ENCODE peak calls at places on chromosomes 1 and 21, in five cellular contexts. Q, O, R, T and U are unnamed samples.

GRCh38 chr1:200780545-200781444 is 42.1 kb downstream of the CAMSAP2 start:
- DNase-seq in Q (no peak), O (no peak), R (no peak), T (no peak), U (no peak)

GRCh38 chr21:26795866-26796329 is 49.3 kb downstream of the ADAMTS1 start:
- DNase-seq in Q (no peak), O (peak; percentile 48), R (peak; percentile 72), T (peak; percentile 64), U (no peak)

GRCh38 chr1:44135896-44136295 is 5.5 kb downstream of the KLF18 start:
- DNase-seq in Q (no peak), O (no peak), R (no peak), T (no peak), U (no peak)

GRCh38 chr1:239169276-239169675 is 217.1 kb upstream of the CHRM3 start:
- DNase-seq in Q (no peak), O (no peak), R (no peak), T (peak; percentile 7), U (no peak)

GRCh38 chr1:187413770-187414169 is 585.0 kb downstream of the PLA2G4A start:
- DNase-seq in Q (no peak), O (no peak), R (no peak), T (peak; percentile 65), U (no peak)

GRCh38 chr1:27117733-27118439 is 37.0 kb downstream of the SLC9A1 start:
- DNase-seq in Q (no peak), O (no peak), R (no peak), T (no peak), U (no peak)

GRCh38 chr1:93304716-93305138 is 41.0 kb upstream of the DR1 start:
- DNase-seq in Q (no peak), O (peak; percentile 68), R (peak; percentile 67), T (peak; percentile 49), U (peak; percentile 69)

GRCh38 chr1:2861988-2862430 is 60.5 kb upstream of the TTC34 start:
- DNase-seq in Q (no peak), O (no peak), R (no peak), T (no peak), U (no peak)

GRCh38 chr1:1278620-1279019 is 1.6 kb upstream of the SCNN1D start:
- DNase-seq in Q (no peak), O (no peak), R (no peak), T (no peak), U (no peak)

GRCh38 chr21:42465008-42465878 is 30.8 kb downstream of the RSPH1 start:
- DNase-seq in Q (no peak), O (no peak), R (no peak), T (no peak), U (peak; percentile 94)

GRCh38 chr1:244755673-244756072 is 79.8 kb upstream of the COX20 start:
- DNase-seq in Q (no peak), O (no peak), R (no peak), T (no peak), U (no peak)

GRCh38 chr21:34073749-34074282 is 438 bp downstream of the MRPS6 start:
- DNase-seq in Q (no peak), O (peak; percentile 50), R (peak; percentile 35), T (no peak), U (peak; percentile 49)

GRCh38 chr1:29647581-29647980 is 411.3 kb downstream of the PTPRU start:
- DNase-seq in Q (no peak), O (no peak), R (no peak), T (no peak), U (no peak)

GRCh38 chr1:94955767-94956632 is 29.1 kb upstream of the CNN3 start:
- DNase-seq in Q (no peak), O (no peak), R (peak; percentile 86), T (no peak), U (no peak)

GRCh38 chr1:17878837-17879236 is 123.7 kb downstream of the ACTL8 start:
- DNase-seq in Q (no peak), O (no peak), R (peak; percentile 73), T (no peak), U (no peak)

GRCh38 chr21:41832230-41833137 is 46.7 kb downstream of the PRDM15 start:
- DNase-seq in Q (no peak), O (no peak), R (no peak), T (no peak), U (no peak)

GRCh38 chr1:233114860-233115259 is 164.4 kb downstream of the NTPCR start:
- DNase-seq in Q (no peak), O (no peak), R (peak; percentile 6), T (no peak), U (peak; percentile 48)

GRCh38 chr1:228038387-228039005 is 31.7 kb downstream of the WNT3A start:
- DNase-seq in Q (peak; percentile 8), O (peak; percentile 5), R (no peak), T (no peak), U (no peak)

GRCh38 chr1:117821782-117822447 is 107.5 kb downstream of the GDAP2 start:
- DNase-seq in Q (no peak), O (no peak), R (no peak), T (no peak), U (peak; percentile 23)

GRCh38 chr1:224747578-224747977 is 131.5 kb downstream of the CNIH3 start:
- DNase-seq in Q (no peak), O (no peak), R (no peak), T (no peak), U (peak; percentile 88)

GRCh38 chr1:15703562-15703961 is 19.4 kb downstream of the PLEKHM2 start:
- DNase-seq in Q (peak; percentile 48), O (no peak), R (peak; percentile 87), T (no peak), U (no peak)

GRCh38 chr1:76425843-76426145 is 351.2 kb downstream of the ST6GALNAC3 start:
- DNase-seq in Q (no peak), O (no peak), R (no peak), T (no peak), U (peak; percentile 1)

GRCh38 chr1:27070390-27071048 is 57.9 kb upstream of the TENT5B start:
- DNase-seq in Q (peak; percentile 26), O (no peak), R (peak; percentile 24), T (no peak), U (no peak)

GRCh38 chr21:29121759-29122158 is 8.7 kb upstream of the MAP3K7CL start:
- DNase-seq in Q (no peak), O (no peak), R (no peak), T (no peak), U (no peak)

GRCh38 chr1:170010443-170010842 is 64.1 kb downstream of the KIFAP3 start:
- DNase-seq in Q (no peak), O (no peak), R (peak; percentile 48), T (peak; percentile 7), U (peak; percentile 34)

GRCh38 chr1:53968125-53968513 is 22.0 kb downstream of the LRRC42 start:
- DNase-seq in Q (no peak), O (no peak), R (no peak), T (peak; percentile 64), U (no peak)

GRCh38 chr1:33661791-33662190 is 189.3 kb downstream of the ZSCAN20 start:
- DNase-seq in Q (no peak), O (no peak), R (no peak), T (peak; percentile 37), U (no peak)

GRCh38 chr21:42807938-42808613 is 71.3 kb downstream of the WDR4 start:
- DNase-seq in Q (no peak), O (no peak), R (no peak), T (no peak), U (no peak)

GRCh38 chr1:41482906-41483895 is 1.3 kb downstream of the EDN2 start:
- DNase-seq in Q (no peak), O (no peak), R (no peak), T (no peak), U (no peak)

GRCh38 chr1:192966073-192966472 is 93.1 kb downstream of the UCHL5 start:
- DNase-seq in Q (no peak), O (no peak), R (no peak), T (no peak), U (no peak)

GRCh38 chr1:38222906-38223305 is 176.3 kb upstream of the POU3F1 start:
- DNase-seq in Q (no peak), O (no peak), R (no peak), T (no peak), U (no peak)

GRCh38 chr1:22641247-22641646 is 2.2 kb upstream of the C1QC start:
- DNase-seq in Q (no peak), O (no peak), R (no peak), T (no peak), U (no peak)

GRCh38 chr1:1437904-1438376 is 2.5 kb downstream of the VWA1 start:
- DNase-seq in Q (peak; percentile 78), O (no peak), R (no peak), T (no peak), U (peak; percentile 95)

GRCh38 chr1:24551910-24552571 is 3.8 kb upstream of the NCMAP start:
- DNase-seq in Q (no peak), O (no peak), R (no peak), T (no peak), U (no peak)

GRCh38 chr1:35914706-35915105 is 16.2 kb upstream of the AGO3 start:
- DNase-seq in Q (no peak), O (no peak), R (no peak), T (no peak), U (no peak)

GRCh38 chr1:233597489-233597901 is 16.4 kb upstream of the KCNK1 start:
- DNase-seq in Q (no peak), O (no peak), R (no peak), T (no peak), U (no peak)

GRCh38 chr1:220431840-220432239 is 96.1 kb upstream of the MARK1 start:
- DNase-seq in Q (no peak), O (no peak), R (no peak), T (no peak), U (no peak)

GRCh38 chr1:2311184-2312032 is 79.9 kb downstream of the MORN1 start:
- DNase-seq in Q (peak; percentile 68), O (peak; percentile 77), R (no peak), T (no peak), U (peak; percentile 58)

GRCh38 chr1:177907000-177907399 is 62.9 kb downstream of the SEC16B start:
- DNase-seq in Q (no peak), O (no peak), R (no peak), T (no peak), U (no peak)